ENCODE peak calls at places on chromosomes 6 and 20, in six cellular contexts. P is A549, A is lower lobe of right lung, Q is right cardiac atrium, I is heart right ventricle, B is psoas muscle. L is an unnamed sample.

GRCh38 chr6:87026961-87027360 is 67.9 kb downstream of the CGA start:
- DNase-seq in P (no peak), A (no peak), Q (no peak), I (no peak), B (no peak), L (no peak)

GRCh38 chr6:25700841-25701240 is 48.8 kb downstream of the SCGN start:
- DNase-seq in P (no peak), A (no peak), Q (no peak), I (no peak), B (no peak), L (no peak)

GRCh38 chr6:150410906-150411305 is 42.1 kb downstream of the IYD start:
- DNase-seq in P (no peak), A (no peak), Q (no peak), I (no peak), B (no peak), L (peak)

GRCh38 chr6:148332088-148332487 is 10.6 kb upstream of the SASH1 start:
- DNase-seq in P (no peak), A (no peak), Q (no peak), I (no peak), B (no peak), L (no peak)

GRCh38 chr20:61719691-61720347 is 345.9 kb downstream of the TAF4 start:
- DNase-seq in P (no peak), A (no peak), Q (no peak), I (no peak), B (no peak), L (no peak)

GRCh38 chr6:7237653-7238190 is 75.3 kb downstream of the SSR1 start:
- DNase-seq in P (no peak), A (no peak), Q (no peak), I (no peak), B (no peak), L (no peak)

GRCh38 chr20:64083380-64084208 is 604 bp downstream of the LKAAEAR1 start:
- DNase-seq in P (peak), A (peak), Q (peak), I (peak), B (peak), L (peak)

GRCh38 chr6:135183532-135184440 is 2.7 kb downstream of the MYB start:
- DNase-seq in P (peak), A (peak), Q (no peak), I (no peak), B (peak), L (peak)

GRCh38 chr6:108168501-108168979 is 2.7 kb downstream of the NR2E1 start:
- DNase-seq in P (no peak), A (peak), Q (no peak), I (peak), B (no peak), L (peak)

GRCh38 chr6:129936329-129937165 is 75.4 kb upstream of the TMEM244 start:
- DNase-seq in P (peak), A (peak), Q (peak), I (peak), B (no peak), L (peak)

DNA sequence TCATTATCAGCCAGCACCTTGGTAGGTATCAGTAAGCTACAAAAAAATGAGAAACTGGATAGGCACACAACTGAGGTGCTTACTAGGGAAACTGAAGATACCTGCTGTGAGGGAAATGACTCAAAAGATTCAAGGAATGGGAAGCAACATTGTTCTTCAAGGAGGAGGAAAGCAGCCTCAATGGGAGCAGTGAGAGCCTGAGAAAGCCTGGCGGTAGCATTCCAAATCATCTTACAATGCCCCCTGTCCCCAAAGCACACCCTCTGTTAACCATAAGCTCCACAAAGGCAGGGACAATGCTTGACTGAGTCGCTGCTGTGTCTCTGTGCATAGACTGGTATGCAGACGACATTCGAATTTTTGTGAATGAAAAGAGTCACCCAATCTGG is 10.6 kb downstream of the PKHD1 start:
- DNase-seq in P (no peak), A (no peak), Q (no peak), I (no peak), B (no peak), L (no peak)
- H3K4me3 ChIP-seq in P (no peak), A (no peak), Q (no peak), I (no peak), B (no peak), L (no peak)

GRCh38 chr20:58890073-58890453 is 37.5 kb downstream of the GNAS start:
- DNase-seq in P (no peak), A (no peak), Q (no peak), I (no peak), B (no peak), L (no peak)
- H3K4me3 ChIP-seq in P (peak), A (peak), Q (peak), I (peak), B (peak), L (peak)

DNA sequence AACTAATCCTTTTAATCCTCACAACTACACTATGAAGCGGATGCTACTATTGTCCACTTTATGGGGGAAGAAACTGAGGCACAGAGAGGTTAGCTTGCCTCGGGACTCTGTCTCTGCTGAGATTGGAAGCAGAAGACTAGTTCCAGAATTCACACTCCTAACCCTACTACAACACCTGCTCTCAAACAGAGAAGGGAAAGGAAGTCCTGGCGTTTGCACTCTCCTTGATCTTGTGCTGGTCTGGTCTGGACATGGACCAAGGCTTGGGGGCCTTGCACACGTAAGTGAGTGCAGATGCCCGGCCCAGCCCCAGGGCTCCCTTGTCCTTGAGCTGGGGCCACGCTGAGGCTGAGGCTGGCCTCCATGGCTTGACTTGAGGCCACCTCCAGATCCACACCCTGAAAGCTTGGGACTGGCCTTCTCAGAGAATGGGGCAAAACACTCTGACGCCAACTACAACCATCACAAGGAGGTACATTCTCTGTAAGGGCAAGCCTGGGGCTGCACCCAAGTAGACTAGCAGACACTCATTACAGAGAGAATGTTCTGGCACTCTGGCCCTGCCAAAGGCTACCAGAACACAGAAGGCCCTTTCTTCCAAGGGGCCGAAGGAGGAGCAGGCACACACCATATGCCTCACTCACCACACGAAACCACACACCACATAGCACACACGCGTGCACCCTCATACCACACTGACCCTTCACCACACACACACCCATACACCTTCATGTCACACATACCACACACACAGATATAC is 33.3 kb upstream of the EZR start:
- DNase-seq in P (no peak), A (no peak), Q (no peak), I (no peak), B (no peak), L (no peak)
- H3K4me3 ChIP-seq in P (peak), A (no peak), Q (no peak), I (no peak), B (no peak), L (no peak)

DNA sequence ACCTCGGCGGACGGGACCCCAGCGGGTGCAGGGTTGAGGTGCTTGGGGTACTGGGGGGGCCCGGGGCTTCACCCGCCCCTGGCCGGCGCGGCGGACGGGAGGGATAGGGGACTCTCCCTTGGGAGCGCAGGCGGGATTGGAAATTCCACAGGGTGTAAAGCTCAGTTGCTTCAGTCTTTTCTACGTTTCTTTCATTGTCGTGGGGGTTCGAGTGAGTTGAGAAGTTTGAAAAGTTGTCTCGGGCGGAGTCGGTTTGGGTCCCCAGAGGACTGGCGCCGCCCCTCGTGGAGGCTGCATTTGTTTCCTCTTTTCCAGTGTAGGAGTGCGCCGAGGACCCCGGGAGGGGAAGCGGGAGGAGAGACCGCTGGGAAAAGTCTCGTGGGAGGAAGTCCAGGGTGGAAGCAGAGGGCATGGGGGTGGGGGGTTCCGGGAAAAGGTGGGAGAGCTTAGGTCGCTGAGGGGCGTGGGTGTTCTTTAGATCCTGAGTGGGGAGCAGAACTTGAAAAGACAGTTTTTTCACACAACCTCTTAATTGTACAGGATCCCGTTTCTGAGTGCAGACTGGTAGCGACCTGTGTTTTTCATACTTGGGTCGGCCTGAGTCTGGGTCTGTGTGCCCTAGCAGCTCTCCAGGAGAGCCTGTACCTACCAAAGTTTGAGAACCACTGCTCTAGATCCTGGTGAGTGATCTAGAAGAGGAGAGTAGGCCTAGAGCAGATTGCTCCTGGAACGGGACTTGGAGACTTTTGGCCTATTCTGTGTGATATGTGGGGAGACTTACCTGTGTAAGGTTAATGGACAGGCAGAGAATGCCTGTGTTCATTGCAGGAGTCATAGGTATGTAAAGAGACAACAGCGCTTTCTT is 518 bp downstream of the FAM83B start:
- DNase-seq in P (no peak), A (no peak), Q (peak), I (no peak), B (no peak), L (no peak)
- H3K4me3 ChIP-seq in P (peak), A (peak), Q (peak), I (peak), B (peak), L (peak)

GRCh38 chr6:16712250-16712930 is 48.9 kb downstream of the ATXN1 start:
- DNase-seq in P (no peak), A (no peak), Q (no peak), I (no peak), B (no peak), L (peak)

GRCh38 chr6:16711551-16712249 is 49.6 kb downstream of the ATXN1 start:
- DNase-seq in P (no peak), A (no peak), Q (no peak), I (no peak), B (no peak), L (no peak)

GRCh38 chr6:16713597-16713996 is 47.7 kb downstream of the ATXN1 start:
- DNase-seq in P (no peak), A (no peak), Q (no peak), I (no peak), B (no peak), L (no peak)

GRCh38 chr6:16716450-16716858 is 44.8 kb downstream of the ATXN1 start:
- DNase-seq in P (no peak), A (no peak), Q (no peak), I (no peak), B (no peak), L (no peak)

DNA sequence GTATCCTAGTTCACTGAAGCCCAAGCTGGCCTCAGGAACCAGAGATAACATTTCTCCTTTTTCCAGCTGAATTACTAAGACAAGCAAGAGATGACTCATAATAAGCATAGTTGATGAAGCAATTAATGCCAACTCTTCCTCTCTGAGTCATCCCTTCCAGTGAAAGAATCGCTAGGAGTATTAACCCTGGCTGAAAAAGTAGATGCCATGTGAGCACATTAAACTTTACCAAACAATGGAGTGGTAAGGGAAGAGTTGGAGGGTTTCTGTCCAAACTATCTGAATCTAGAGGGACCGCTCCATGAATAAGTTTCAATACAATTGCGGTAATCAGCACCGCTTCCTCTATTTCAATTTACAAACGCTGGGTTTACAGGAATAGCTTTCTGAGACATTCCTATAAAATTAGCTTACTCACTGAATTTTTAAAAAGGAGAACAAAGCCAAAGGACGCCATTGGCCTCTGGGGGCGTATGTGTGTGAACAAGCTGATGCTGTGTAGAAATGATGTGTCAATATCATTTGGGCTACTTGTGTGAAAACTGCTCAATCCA is 48.3 kb downstream of the ATXN1 start:
- DNase-seq in P (no peak), A (peak), Q (peak), I (peak), B (no peak), L (peak)
- H3K4me3 ChIP-seq in P (peak), A (peak), Q (peak), I (no peak), B (peak), L (peak)

GRCh38 chr6:32244946-32245398 is 21.1 kb upstream of the NOTCH4 start:
- DNase-seq in P (peak), A (peak), Q (peak), I (peak), B (peak), L (peak)
- H3K4me3 ChIP-seq in P (no peak), A (peak), Q (no peak), I (no peak), B (peak), L (no peak)

DNA sequence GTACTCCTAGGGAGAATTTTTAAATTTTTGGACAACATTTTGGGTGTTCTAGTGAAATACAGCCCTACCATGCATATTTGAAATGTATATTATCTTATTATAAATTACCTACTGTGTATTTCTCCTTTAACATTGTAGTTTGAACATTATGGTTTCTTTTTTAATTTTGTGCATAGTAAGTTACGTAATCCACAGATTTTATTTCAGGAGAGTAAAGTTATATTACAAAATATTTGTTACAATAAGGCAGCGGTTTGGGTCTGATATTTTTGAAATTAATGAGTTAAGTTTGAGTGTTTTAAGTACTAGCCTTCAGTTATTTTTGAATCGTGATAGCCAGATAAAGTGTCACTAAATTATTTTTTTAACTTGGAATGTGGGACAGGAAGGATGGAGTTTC is 7.3 kb upstream of the SOX4 start:
- DNase-seq in P (no peak), A (no peak), Q (no peak), I (no peak), B (no peak), L (no peak)
- H3K4me3 ChIP-seq in P (no peak), A (no peak), Q (no peak), I (no peak), B (no peak), L (no peak)

DNA sequence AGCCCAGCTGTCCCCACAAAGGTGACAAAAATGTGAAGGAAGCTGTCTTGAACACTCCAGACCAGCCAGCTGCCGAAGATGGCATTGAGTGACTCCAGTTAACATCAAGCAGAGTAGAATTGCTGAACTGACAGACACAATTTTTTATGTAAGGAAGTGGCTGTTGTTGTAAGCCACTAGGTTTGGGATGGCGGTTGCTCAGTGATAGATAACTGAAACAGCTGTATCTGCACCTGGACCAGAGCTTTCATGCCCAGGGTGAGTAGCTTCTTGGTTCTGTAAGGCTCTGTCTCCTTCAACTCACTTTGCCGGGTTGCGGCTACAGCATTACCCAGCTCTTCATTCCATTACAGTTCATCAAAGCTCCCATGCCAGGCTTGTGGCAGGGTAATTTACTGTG is 49.7 kb upstream of the DDR1 start:
- DNase-seq in P (no peak), A (no peak), Q (no peak), I (no peak), B (no peak), L (no peak)
- H3K4me3 ChIP-seq in P (no peak), A (no peak), Q (no peak), I (no peak), B (no peak), L (no peak)

L was measured in fibroblast of pulmonary artery.